ENCODE peak calls at places on chromosome 6, in six cellular contexts. P is SK-N-SH, F is stomach, T is pancreas, J is thyroid gland, I is adrenal gland. C is an unnamed sample. For H3K27me3, the result is how much of the 10 kb centered on the place peaks cover.

GRCh38 chr6:110034637-110035096 is 56.6 kb downstream of the GPR6 start:
- DNase-seq in P (no peak), I (no peak), F (no peak), J (no peak), T (no peak), C (no peak)

GRCh38 chr6:68967549-68968300 is 332.6 kb downstream of the ADGRB3 start:
- DNase-seq in F (peak), P (peak), I (peak), J (peak), T (peak), C (peak)

GRCh38 chr6:154337423-154338005 is 19.1 kb downstream of the IPCEF1 start:
- DNase-seq in P (no peak), F (no peak), I (no peak), J (no peak), T (no peak), C (no peak)

GRCh38 chr6:30100585-30101422 is 12.1 kb downstream of the TRIM31 start:
- DNase-seq in F (peak), J (peak), T (peak), P (peak), I (peak), C (peak)

GRCh38 chr6:13427838-13428527 is 59.4 kb downstream of the GFOD1 start:
- DNase-seq in I (no peak), F (peak), J (peak), P (no peak), T (no peak), C (peak)

GRCh38 chr6:159830481-159831372 is 30.7 kb downstream of the PNLDC1 start:
- DNase-seq in I (no peak), T (no peak), F (no peak), J (no peak), P (no peak), C (peak)

GRCh38 chr6:17884501-17885039 is 102.9 kb downstream of the KIF13A start:
- DNase-seq in J (no peak), T (no peak), I (no peak), F (no peak), P (no peak), C (no peak)

GRCh38 chr6:140537211-140537610 is 1162.8 kb upstream of the CITED2 start:
- DNase-seq in T (no peak), J (no peak), F (no peak), P (no peak), I (no peak), C (no peak)

GRCh38 chr6:137688230-137688971 is 178.7 kb upstream of the TNFAIP3 start:
- DNase-seq in T (no peak), P (no peak), J (no peak), F (no peak), I (no peak), C (no peak)

DNA sequence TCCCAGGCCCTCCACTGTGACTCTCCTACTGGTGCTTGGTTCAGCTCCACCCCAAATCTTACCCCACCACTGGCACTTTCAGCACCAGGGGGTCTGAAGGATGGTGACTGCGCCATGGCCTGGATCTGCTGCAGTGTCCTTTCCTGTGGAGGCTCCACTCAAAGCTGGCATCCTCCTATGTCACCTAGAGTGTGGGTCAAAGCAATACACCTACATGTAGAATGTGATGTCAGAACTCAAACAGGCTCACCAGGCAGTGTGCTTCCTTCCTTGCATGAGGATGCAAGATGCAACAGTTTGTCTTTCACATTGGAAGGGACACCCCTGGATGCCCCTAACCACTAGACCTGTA is 32.8 kb upstream of the MICB start:
- DNase-seq in P (no peak), F (no peak), J (no peak), T (no peak), I (no peak), C (no peak)
- H3K4me3 ChIP-seq in P (no peak), F (no peak), J (no peak), T (no peak), I (no peak), C (no peak)

GRCh38 chr6:31498748-31499147 is 803 bp downstream of the MICB start:
- DNase-seq in J (peak), P (no peak), T (no peak), I (no peak), F (no peak), C (peak)

GRCh38 chr6:31493875-31494694 is 3.9 kb upstream of the MICB start:
- DNase-seq in I (peak), F (peak), P (peak), T (peak), J (peak), C (peak)

GRCh38 chr6:31495580-31495979 is 2.4 kb upstream of the MICB start:
- DNase-seq in F (no peak), P (no peak), T (no peak), J (no peak), I (no peak), C (no peak)

DNA sequence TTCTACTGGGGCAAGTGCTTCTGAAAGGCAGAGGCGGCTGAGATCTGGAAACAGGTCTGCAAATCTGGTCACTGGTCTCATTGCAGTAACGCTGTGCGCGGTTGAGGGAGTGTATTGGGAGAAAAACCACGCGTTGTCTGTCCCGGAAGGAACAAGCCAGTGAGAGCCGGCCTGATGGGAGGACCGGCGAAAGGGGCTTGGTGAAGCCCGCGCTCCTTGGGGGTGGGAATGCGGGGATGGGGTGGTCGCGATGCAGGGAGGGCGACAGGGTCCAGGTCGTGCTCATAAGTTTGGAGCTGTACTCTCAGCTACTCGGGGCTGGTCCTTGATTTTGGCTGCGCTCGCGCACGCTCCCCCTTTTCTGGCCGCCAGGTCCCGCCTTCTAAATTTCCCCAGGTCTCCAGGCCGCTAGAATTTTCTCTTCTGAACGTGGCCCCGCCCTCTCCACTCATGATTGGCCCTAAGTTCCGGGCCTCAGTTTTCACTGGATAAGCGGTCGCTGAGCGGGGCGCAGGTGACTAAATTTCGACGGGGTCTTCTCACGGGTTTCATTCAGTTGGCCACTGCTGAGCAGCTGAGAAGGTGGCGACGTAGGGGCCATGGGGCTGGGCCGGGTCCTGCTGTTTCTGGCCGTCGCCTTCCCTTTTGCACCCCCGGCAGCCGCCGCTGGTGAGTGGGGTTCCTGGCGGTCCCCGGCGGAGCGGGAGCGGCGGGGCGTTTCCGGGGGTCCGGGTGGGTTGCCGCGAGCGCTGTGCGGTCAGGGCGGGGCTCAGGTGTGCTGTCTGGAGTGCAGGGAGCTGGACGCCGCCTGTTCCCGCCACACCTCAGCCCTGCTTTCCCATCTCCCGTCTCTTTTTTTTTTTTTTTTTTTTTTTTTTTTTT is at the start of gene MICB:
- DNase-seq in I (peak), J (peak), F (peak), P (peak), T (peak), C (peak)
- H3K27me3 ChIP-seq in I (under half), J (under half), F (under half), P (under half), T (under half), C (under half)

GRCh38 chr6:35036828-35037095 is 104.4 kb downstream of the TCP11 start:
- DNase-seq in F (no peak), J (no peak), T (no peak), P (no peak), I (no peak), C (no peak)
- H3K4me3 ChIP-seq in F (no peak), J (no peak), T (no peak), P (no peak), I (no peak), C (no peak)

DNA sequence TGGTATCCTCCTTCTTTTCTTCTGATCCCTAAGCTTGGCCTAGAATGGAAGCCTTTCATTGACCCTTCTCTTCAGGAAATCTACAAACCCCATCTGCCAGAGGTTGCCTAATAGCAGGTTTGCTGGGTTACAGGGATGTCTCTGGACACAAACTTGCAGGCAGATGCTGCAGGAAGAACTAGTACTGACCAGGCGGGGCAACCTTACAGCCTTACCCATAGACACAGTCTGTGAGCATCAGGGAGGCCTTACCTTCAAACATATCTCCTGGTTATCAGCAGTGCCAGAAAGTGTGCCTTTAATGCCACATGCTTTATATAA is 2.6 kb downstream of the SCUBE3 start:
- DNase-seq in T (no peak), F (no peak), J (no peak), I (no peak), P (no peak), C (no peak)
- H3K27me3 ChIP-seq in T (under half), F (half or more), J (under half), I (under half), P (under half), C (half or more)

GRCh38 chr6:398558-399078 is 7.1 kb downstream of the IRF4 start:
- DNase-seq in F (no peak), J (no peak), P (no peak), I (no peak), T (no peak), C (no peak)
- H3K4me3 ChIP-seq in F (no peak), J (no peak), P (no peak), I (no peak), T (no peak), C (no peak)

GRCh38 chr6:44272529-44272928 is 2.3 kb downstream of the TMEM151B start:
- DNase-seq in I (no peak), F (no peak), J (no peak), T (no peak), P (no peak), C (no peak)

GRCh38 chr6:44271914-44272313 is 1.7 kb downstream of the TMEM151B start:
- DNase-seq in T (no peak), J (no peak), P (peak), F (no peak), I (no peak), C (no peak)

GRCh38 chr6:44271406-44271723 is 1.1 kb downstream of the TMEM151B start:
- DNase-seq in T (no peak), J (no peak), P (no peak), I (no peak), F (no peak), C (no peak)

GRCh38 chr6:44273617-44274016 is 3.4 kb downstream of the TMEM151B start:
- DNase-seq in J (no peak), P (no peak), F (no peak), T (no peak), I (no peak), C (no peak)

GRCh38 chr6:44272999-44273566 is 2.8 kb downstream of the TMEM151B start:
- DNase-seq in T (no peak), F (no peak), P (peak), I (no peak), J (no peak), C (no peak)
- H3K27me3 ChIP-seq in T (under half), F (half or more), P (under half), I (under half), J (under half), C (under half)

GRCh38 chr6:32244946-32245398 is 21.1 kb upstream of the NOTCH4 start:
- DNase-seq in F (peak), T (peak), J (peak), I (peak), P (peak), C (peak)
- H3K4me3 ChIP-seq in F (no peak), T (no peak), J (no peak), I (no peak), P (peak), C (no peak)

GRCh38 chr6:50706575-50706974 is 6.8 kb upstream of the TFAP2D start:
- DNase-seq in I (no peak), T (no peak), P (no peak), J (no peak), F (no peak), C (peak)
- H3K27me3 ChIP-seq in I (under half), T (under half), P (under half), J (under half), F (half or more), C (half or more)

C was measured in H7.